ENCODE peak calls at places on chromosomes 12 and 14, in seven cellular contexts. D, H, U, J, N, X and V are unnamed samples.

GRCh38 chr14:77122555-77123125 is 19.0 kb downstream of the ZDHHC22 start:
- DNase-seq in D (no peak), H (no peak), U (no peak), J (no peak), N (no peak), X (peak; percentile 18), V (no peak)

GRCh38 chr12:115828151-115828550 is 449.3 kb downstream of the MED13L start:
- DNase-seq in D (no peak), H (no peak), U (no peak), J (no peak), N (no peak), X (no peak), V (no peak)

GRCh38 chr14:56963381-56963780 is 153.1 kb upstream of the OTX2 start:
- DNase-seq in D (no peak), H (no peak), U (no peak), J (no peak), N (no peak), X (no peak), V (no peak)

GRCh38 chr14:55572578-55572977 is 7.4 kb upstream of the KTN1 start:
- DNase-seq in D (no peak), H (no peak), U (no peak), J (no peak), N (no peak), X (no peak), V (no peak)

GRCh38 chr14:71592361-71592760 is 339.9 kb upstream of the RGS6 start:
- DNase-seq in D (no peak), H (no peak), U (no peak), J (no peak), N (no peak), X (no peak), V (no peak)

GRCh38 chr12:70606001-70606400 is 31.2 kb downstream of the PTPRB start:
- DNase-seq in D (no peak), H (no peak), U (no peak), J (no peak), N (no peak), X (no peak), V (no peak)

GRCh38 chr12:121033625-121034349 is 5.3 kb downstream of the OASL start:
- DNase-seq in D (peak; percentile 18), H (no peak), U (peak; percentile 43), J (no peak), N (peak; percentile 76), X (no peak), V (peak; percentile 44)

GRCh38 chr14:33908540-33909223 is 42.2 kb downstream of the EGLN3 start:
- DNase-seq in D (no peak), H (no peak), U (no peak), J (no peak), N (no peak), X (no peak), V (no peak)

GRCh38 chr14:69132513-69133181 is 20.3 kb downstream of the DCAF5 start:
- DNase-seq in D (no peak), H (no peak), U (no peak), J (no peak), N (no peak), X (no peak), V (no peak)

GRCh38 chr14:50089213-50089612 is 27.2 kb downstream of the VCPKMT start:
- DNase-seq in D (no peak), H (no peak), U (no peak), J (no peak), N (no peak), X (no peak), V (no peak)

GRCh38 chr12:69388371-69388770 is 28.8 kb downstream of the YEATS4 start:
- DNase-seq in D (peak; percentile 76), H (no peak), U (no peak), J (peak; percentile 66), N (no peak), X (no peak), V (no peak)

GRCh38 chr14:104547310-104547997 is 32.1 kb upstream of the C14orf180 start:
- DNase-seq in D (no peak), H (no peak), U (no peak), J (no peak), N (no peak), X (no peak), V (no peak)

GRCh38 chr14:52692248-52692962 is 3.0 kb downstream of the ERO1A start:
- DNase-seq in D (peak; percentile 84), H (no peak), U (no peak), J (peak; percentile 77), N (no peak), X (no peak), V (no peak)

GRCh38 chr14:29759521-29760340 is 167.9 kb downstream of the PRKD1 start:
- DNase-seq in D (no peak), H (no peak), U (no peak), J (no peak), N (no peak), X (no peak), V (no peak)

GRCh38 chr12:104697186-104697585 is 240.4 kb downstream of the CHST11 start:
- DNase-seq in D (no peak), H (no peak), U (no peak), J (no peak), N (no peak), X (no peak), V (no peak)

GRCh38 chr12:69321356-69321755 is 26.8 kb upstream of the LYZ start:
- DNase-seq in D (no peak), H (no peak), U (no peak), J (peak; percentile 43), N (no peak), X (no peak), V (no peak)

GRCh38 chr12:107091381-107091780 is 2.0 kb downstream of the CRY1 start:
- DNase-seq in D (peak; percentile 51), H (no peak), U (no peak), J (no peak), N (no peak), X (no peak), V (no peak)

GRCh38 chr14:94738786-94739185 is 31.1 kb downstream of the GSC start:
- DNase-seq in D (no peak), H (no peak), U (no peak), J (no peak), N (no peak), X (no peak), V (no peak)

GRCh38 chr12:104516821-104517220 is 60.1 kb downstream of the CHST11 start:
- DNase-seq in D (no peak), H (no peak), U (no peak), J (no peak), N (no peak), X (no peak), V (no peak)

GRCh38 chr12:116508145-116509121 is 50.7 kb upstream of the MAP1LC3B2 start:
- DNase-seq in D (peak; percentile 34), H (peak; percentile 82), U (peak; percentile 50), J (no peak), N (no peak), X (peak; percentile 81), V (no peak)

GRCh38 chr14:54845616-54846015 is 57.0 kb downstream of the GCH1 start:
- DNase-seq in D (no peak), H (no peak), U (no peak), J (no peak), N (no peak), X (no peak), V (no peak)

GRCh38 chr12:123532808-123533649 is 490 bp downstream of the RILPL1 start:
- DNase-seq in D (peak; percentile 68), H (peak; percentile 70), U (peak; percentile 70), J (no peak), N (no peak), X (peak; percentile 66), V (no peak)

GRCh38 chr14:74732387-74732786 is 19.4 kb downstream of the FCF1 start:
- DNase-seq in D (no peak), H (no peak), U (no peak), J (no peak), N (no peak), X (no peak), V (no peak)

GRCh38 chr12:24899503-24900098 is 49.3 kb downstream of the BCAT1 start:
- DNase-seq in D (no peak), H (no peak), U (no peak), J (no peak), N (no peak), X (no peak), V (no peak)

GRCh38 chr12:53200458-53201169 is 6.4 kb downstream of the ITGB7 start:
- DNase-seq in D (no peak), H (no peak), U (no peak), J (no peak), N (peak; percentile 59), X (no peak), V (no peak)

GRCh38 chr14:77119852-77120251 is 21.7 kb downstream of the ZDHHC22 start:
- DNase-seq in D (no peak), H (no peak), U (no peak), J (no peak), N (no peak), X (no peak), V (no peak)

GRCh38 chr12:56630180-56630632 is at the start of gene BAZ2A:
- DNase-seq in D (peak; percentile 86), H (peak; percentile 90), U (peak; percentile 93), J (peak; percentile 69), N (peak; percentile 88), X (peak; percentile 96), V (peak; percentile 81)

GRCh38 chr12:109739747-109740693 is 26.4 kb downstream of the FAM222A start:
- DNase-seq in D (no peak), H (peak; percentile 35), U (peak; percentile 39), J (no peak), N (no peak), X (peak; percentile 71), V (no peak)

GRCh38 chr14:84646791-84647500 is 883.0 kb upstream of the FLRT2 start:
- DNase-seq in D (peak; percentile 50), H (no peak), U (no peak), J (no peak), N (no peak), X (no peak), V (no peak)

GRCh38 chr12:44873898-44874297 is 2.2 kb downstream of the NELL2 start:
- DNase-seq in D (peak; percentile 12), H (no peak), U (no peak), J (no peak), N (no peak), X (no peak), V (no peak)

GRCh38 chr12:46677749-46678148 is 148.0 kb downstream of the SLC38A4 start:
- DNase-seq in D (peak; percentile 51), H (no peak), U (no peak), J (peak; percentile 27), N (no peak), X (no peak), V (no peak)

GRCh38 chr14:20607617-20608016 is 16.4 kb upstream of the RNASE12 start:
- DNase-seq in D (no peak), H (no peak), U (no peak), J (no peak), N (no peak), X (no peak), V (no peak)

GRCh38 chr12:87756111-87756510 is 273.1 kb downstream of the C12orf50 start:
- DNase-seq in D (peak; percentile 97), H (no peak), U (no peak), J (no peak), N (no peak), X (no peak), V (no peak)

GRCh38 chr12:108304633-108305032 is 34.5 kb downstream of the CMKLR1 start:
- DNase-seq in D (no peak), H (no peak), U (no peak), J (no peak), N (no peak), X (peak; percentile 82), V (no peak)

GRCh38 chr12:122079532-122080081 is 1.1 kb downstream of the MLXIP start:
- DNase-seq in D (no peak), H (peak; percentile 45), U (no peak), J (peak; percentile 53), N (no peak), X (no peak), V (no peak)